ENCODE peak calls at places on chromosomes 13 and 19, in four cellular contexts. One of them, this sample, is unnamed.

GRCh38 chr19:41323430-41324125 is 13.6 kb downstream of the CCDC97 start:
- DNase-seq in K562: peak; percentile 85
- DNase-seq in GM12878: no peak
- DNase-seq in H1: no peak
- DNase-seq in this sample: no peak

GRCh38 chr13:42574435-42575311 is 721 bp downstream of the TNFSF11 start:
- DNase-seq in K562: no peak
- DNase-seq in GM12878: no peak
- DNase-seq in H1: no peak
- DNase-seq in this sample: no peak

GRCh38 chr13:31172535-31172934 is 10.8 kb upstream of the HSPH1 start:
- DNase-seq in K562: no peak
- DNase-seq in GM12878: no peak
- DNase-seq in H1: no peak
- DNase-seq in this sample: peak; percentile 31

GRCh38 chr13:113862766-113863510 is 938 bp downstream of the GAS6 start:
- DNase-seq in K562: peak; percentile 54
- DNase-seq in GM12878: no peak
- DNase-seq in H1: no peak
- DNase-seq in this sample: no peak

GRCh38 chr19:4571305-4571917 is 11.9 kb upstream of the SEMA6B start:
- DNase-seq in K562: no peak
- DNase-seq in GM12878: no peak
- DNase-seq in H1: no peak
- DNase-seq in this sample: no peak

GRCh38 chr19:22545751-22546150 is 88.4 kb upstream of the ZNF492 start:
- DNase-seq in K562: peak; percentile 60
- DNase-seq in GM12878: no peak
- DNase-seq in H1: no peak
- DNase-seq in this sample: peak; percentile 8

GRCh38 chr19:4645718-4646117 is 6.4 kb downstream of the TNFAIP8L1 start:
- DNase-seq in K562: no peak
- DNase-seq in GM12878: no peak
- DNase-seq in H1: no peak
- DNase-seq in this sample: no peak

GRCh38 chr13:26946675-26947342 is 186.2 kb upstream of the GPR12 start:
- DNase-seq in K562: peak; percentile 39
- DNase-seq in GM12878: peak; percentile 16
- DNase-seq in H1: no peak
- DNase-seq in this sample: peak; percentile 44

GRCh38 chr13:37443538-37443937 is 155.0 kb downstream of the POSTN start:
- DNase-seq in K562: no peak
- DNase-seq in GM12878: no peak
- DNase-seq in H1: no peak
- DNase-seq in this sample: no peak

GRCh38 chr13:109110159-109110558 is 480.7 kb downstream of the MYO16 start:
- DNase-seq in K562: no peak
- DNase-seq in GM12878: no peak
- DNase-seq in H1: no peak
- DNase-seq in this sample: no peak

GRCh38 chr19:41590945-41591344 is 15.0 kb downstream of the CEACAM21 start:
- DNase-seq in K562: no peak
- DNase-seq in GM12878: no peak
- DNase-seq in H1: no peak
- DNase-seq in this sample: no peak

GRCh38 chr13:49353908-49354307 is 90.0 kb downstream of the CAB39L start:
- DNase-seq in K562: no peak
- DNase-seq in GM12878: no peak
- DNase-seq in H1: no peak
- DNase-seq in this sample: no peak

GRCh38 chr13:33817843-33818661 is at the start of gene RFC3:
- DNase-seq in K562: peak; percentile 69
- DNase-seq in GM12878: peak; percentile 69
- DNase-seq in H1: peak; percentile 69
- DNase-seq in this sample: peak; percentile 94

GRCh38 chr19:8641908-8642547 is 11.6 kb downstream of the NFILZ start:
- DNase-seq in K562: peak; percentile 53
- DNase-seq in GM12878: no peak
- DNase-seq in H1: no peak
- DNase-seq in this sample: peak; percentile 51
- TF ChIP-seq EGR1 in K562: no peak
- TF ChIP-seq EGR1 in GM12878: no peak
- TF ChIP-seq EGR1 in H1: no peak
- TF ChIP-seq EGR1 in this sample: no peak

DNA sequence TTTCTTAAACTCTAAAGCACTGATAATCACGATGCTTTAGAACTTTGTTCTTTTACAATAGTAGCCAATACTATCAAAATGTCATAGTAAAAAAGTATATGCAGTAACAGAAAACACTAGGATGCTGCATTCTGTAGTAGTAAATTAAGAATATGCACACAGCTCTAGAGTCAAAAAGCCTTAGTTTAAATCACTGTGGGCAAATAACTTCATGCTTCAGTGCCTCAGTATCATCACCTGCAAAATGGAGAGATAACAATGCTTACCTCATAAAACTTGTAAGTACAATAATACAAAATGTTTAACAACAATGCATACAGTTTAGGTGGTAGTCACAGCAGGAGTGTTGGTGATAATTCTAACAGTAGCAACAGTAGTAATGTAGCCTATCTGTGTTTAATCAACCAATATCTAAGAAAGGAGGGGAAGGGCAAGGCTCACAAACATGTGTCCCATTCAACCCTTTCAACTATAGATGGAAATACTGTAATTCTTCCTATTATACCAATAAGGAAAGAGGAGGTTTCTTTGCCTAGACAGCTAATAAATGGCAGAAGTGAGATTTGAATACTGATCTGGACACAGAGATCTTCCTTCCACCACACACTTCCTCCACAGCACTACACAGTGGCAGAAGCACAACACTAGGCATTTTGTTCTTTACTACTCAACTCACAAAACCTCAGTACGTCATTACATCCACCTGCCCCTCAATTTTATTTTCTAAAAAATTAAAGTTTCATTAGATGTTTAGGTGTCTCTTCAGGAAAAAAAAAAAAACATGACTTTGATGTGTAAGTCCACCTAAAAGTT is 4.6 kb downstream of the RBM26 start:
- DNase-seq in K562: no peak
- DNase-seq in GM12878: no peak
- DNase-seq in H1: no peak
- DNase-seq in this sample: no peak
- H3K27ac ChIP-seq in K562: peak overlapping the region; percentile 35
- H3K27ac ChIP-seq in GM12878: peak overlapping the region; percentile 99
- H3K27ac ChIP-seq in H1: no peak overlapping the region
- H3K27ac ChIP-seq in this sample: no peak overlapping the region

GRCh38 chr19:35963514-35963913 is 27.3 kb downstream of the LRFN3 start:
- DNase-seq in K562: peak; percentile 52
- DNase-seq in GM12878: no peak
- DNase-seq in H1: no peak
- DNase-seq in this sample: no peak
- TF ChIP-seq EGR1 in K562: no peak
- TF ChIP-seq EGR1 in GM12878: no peak
- TF ChIP-seq EGR1 in H1: no peak
- TF ChIP-seq EGR1 in this sample: no peak

GRCh38 chr13:30031488-30031887 is 181.1 kb upstream of the UBL3 start:
- DNase-seq in K562: no peak
- DNase-seq in GM12878: no peak
- DNase-seq in H1: no peak
- DNase-seq in this sample: no peak

GRCh38 chr13:30037306-30037705 is 186.9 kb upstream of the UBL3 start:
- DNase-seq in K562: no peak
- DNase-seq in GM12878: no peak
- DNase-seq in H1: no peak
- DNase-seq in this sample: no peak

GRCh38 chr13:30033681-30034447 is 183.4 kb upstream of the UBL3 start:
- DNase-seq in K562: no peak
- DNase-seq in GM12878: no peak
- DNase-seq in H1: no peak
- DNase-seq in this sample: no peak

GRCh38 chr13:30032263-30032662 is 181.8 kb upstream of the UBL3 start:
- DNase-seq in K562: no peak
- DNase-seq in GM12878: no peak
- DNase-seq in H1: no peak
- DNase-seq in this sample: no peak

GRCh38 chr13:30034448-30034795 is 184.0 kb upstream of the UBL3 start:
- DNase-seq in K562: no peak
- DNase-seq in GM12878: no peak
- DNase-seq in H1: no peak
- DNase-seq in this sample: no peak
- H3K27ac ChIP-seq in K562: no peak overlapping the region
- H3K27ac ChIP-seq in GM12878: no peak overlapping the region
- H3K27ac ChIP-seq in H1: no peak overlapping the region
- H3K27ac ChIP-seq in this sample: no peak overlapping the region

GRCh38 chr19:47391510-47392223 is 27.7 kb downstream of the MEIS3 start:
- DNase-seq in K562: peak; percentile 83
- DNase-seq in GM12878: peak; percentile 12
- DNase-seq in H1: peak; percentile 89
- DNase-seq in this sample: peak; percentile 49

GRCh38 chr19:47390533-47391488 is 28.5 kb downstream of the MEIS3 start:
- DNase-seq in K562: no peak
- DNase-seq in GM12878: no peak
- DNase-seq in H1: no peak
- DNase-seq in this sample: no peak

GRCh38 chr19:47389150-47389556 is 30.2 kb downstream of the MEIS3 start:
- DNase-seq in K562: no peak
- DNase-seq in GM12878: no peak
- DNase-seq in H1: no peak
- DNase-seq in this sample: no peak
- TF ChIP-seq EGR1 in K562: no peak
- TF ChIP-seq EGR1 in GM12878: no peak
- TF ChIP-seq EGR1 in H1: no peak
- TF ChIP-seq EGR1 in this sample: no peak

GRCh38 chr19:48867922-48868195 is 558 bp downstream of the PLEKHA4 start:
- DNase-seq in K562: no peak
- DNase-seq in GM12878: no peak
- DNase-seq in H1: no peak
- DNase-seq in this sample: no peak
- H3K27ac ChIP-seq in K562: peak overlapping the region; percentile 44
- H3K27ac ChIP-seq in GM12878: no peak overlapping the region
- H3K27ac ChIP-seq in H1: no peak overlapping the region
- H3K27ac ChIP-seq in this sample: peak overlapping the region; percentile 75

DNA sequence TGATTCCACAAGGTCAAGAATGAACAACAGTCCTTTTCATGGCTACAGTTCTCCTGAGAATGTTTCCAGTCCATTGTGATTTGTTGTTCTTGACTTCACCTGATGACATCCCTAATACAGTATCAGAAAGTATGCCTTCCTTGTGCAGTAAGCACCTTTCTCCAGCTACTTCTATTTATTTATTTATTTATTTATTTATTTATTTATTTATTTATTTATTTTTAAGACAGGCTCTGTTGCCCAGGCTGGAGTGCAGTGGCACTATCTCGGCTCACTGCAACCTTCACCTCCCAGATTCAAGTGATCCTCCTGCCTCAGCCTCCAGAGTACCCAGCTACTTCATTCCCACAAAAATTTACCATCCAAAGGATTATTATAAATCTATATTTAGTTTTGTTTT is 6.6 kb upstream of the ZNF841 start:
- DNase-seq in K562: no peak
- DNase-seq in GM12878: no peak
- DNase-seq in H1: no peak
- DNase-seq in this sample: no peak
- TF ChIP-seq EGR1 in K562: no peak
- TF ChIP-seq EGR1 in GM12878: no peak
- TF ChIP-seq EGR1 in H1: no peak
- TF ChIP-seq EGR1 in this sample: no peak

GRCh38 chr19:17098326-17098725 is 22.7 kb downstream of the MYO9B start:
- DNase-seq in K562: no peak
- DNase-seq in GM12878: no peak
- DNase-seq in H1: no peak
- DNase-seq in this sample: no peak
- H3K27ac ChIP-seq in K562: no peak overlapping the region
- H3K27ac ChIP-seq in GM12878: no peak overlapping the region
- H3K27ac ChIP-seq in H1: no peak overlapping the region
- H3K27ac ChIP-seq in this sample: peak overlapping the region; percentile 32

GRCh38 chr13:51724721-51725120 is 79.2 kb downstream of the DHRS12 start:
- DNase-seq in K562: no peak
- DNase-seq in GM12878: no peak
- DNase-seq in H1: no peak
- DNase-seq in this sample: no peak

GRCh38 chr13:51728275-51728673 is 75.7 kb downstream of the DHRS12 start:
- DNase-seq in K562: no peak
- DNase-seq in GM12878: no peak
- DNase-seq in H1: no peak
- DNase-seq in this sample: no peak

GRCh38 chr13:51728972-51729371 is 75.0 kb downstream of the DHRS12 start:
- DNase-seq in K562: no peak
- DNase-seq in GM12878: no peak
- DNase-seq in H1: no peak
- DNase-seq in this sample: no peak

GRCh38 chr13:51727634-51728274 is 76.2 kb downstream of the DHRS12 start:
- DNase-seq in K562: no peak
- DNase-seq in GM12878: no peak
- DNase-seq in H1: no peak
- DNase-seq in this sample: no peak

GRCh38 chr13:51726446-51727185 is 77.3 kb downstream of the DHRS12 start:
- DNase-seq in K562: no peak
- DNase-seq in GM12878: no peak
- DNase-seq in H1: no peak
- DNase-seq in this sample: no peak
- TF ChIP-seq EGR1 in K562: no peak
- TF ChIP-seq EGR1 in GM12878: no peak
- TF ChIP-seq EGR1 in H1: no peak
- TF ChIP-seq EGR1 in this sample: no peak

DNA sequence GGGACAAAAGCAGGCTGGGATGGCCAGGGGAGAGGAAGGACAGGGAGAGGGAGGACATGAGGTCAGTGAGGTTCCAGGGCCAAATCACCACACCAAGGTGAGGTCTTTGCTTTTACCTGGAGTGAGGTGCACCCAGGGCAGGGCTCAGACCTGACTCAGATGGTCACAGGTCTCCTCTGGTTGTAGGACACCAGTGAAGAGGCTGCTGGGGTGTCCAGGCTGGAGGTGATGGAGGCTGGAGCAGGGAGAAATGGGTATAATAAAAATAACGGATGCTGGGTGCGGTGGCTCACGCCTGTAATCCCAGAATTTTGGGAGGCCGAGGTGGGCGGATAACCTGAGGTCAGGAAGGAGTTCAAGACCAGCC is 6.9 kb downstream of the GRAMD1A start:
- DNase-seq in K562: no peak
- DNase-seq in GM12878: no peak
- DNase-seq in H1: no peak
- DNase-seq in this sample: no peak
- H3K27ac ChIP-seq in K562: no peak overlapping the region
- H3K27ac ChIP-seq in GM12878: no peak overlapping the region
- H3K27ac ChIP-seq in H1: no peak overlapping the region
- H3K27ac ChIP-seq in this sample: no peak overlapping the region